ENCODE peak calls at places on chromosome 7, in eight cellular contexts. C is PC-3, D is neural progenitor cell, T is OCI-LY7, B is HCT116, G is SK-N-SH, S is GM23248, O is GM23338. H is an unnamed sample.

GRCh38 chr7:86914468-86915054 is 144.9 kb downstream of the ELAPOR2 start:
- DNase-seq in S (peak), D (peak), C (peak), O (peak), B (no peak), T (peak), G (no peak), H (peak)

GRCh38 chr7:72538856-72539255 is 126.7 kb upstream of the CALN1 start:
- DNase-seq in D (no peak), B (peak), C (no peak), G (peak), T (no peak), S (no peak), O (no peak), H (no peak)

GRCh38 chr7:157250605-157251228 is 86.1 kb upstream of the DNAJB6 start:
- DNase-seq in C (peak), B (peak), S (peak), O (peak), G (peak), T (peak), D (peak), H (peak)

GRCh38 chr7:22393825-22394458 is 37.0 kb upstream of the RAPGEF5 start:
- DNase-seq in C (no peak), B (no peak), T (no peak), S (peak), G (peak), O (no peak), D (no peak), H (peak)

GRCh38 chr7:69864283-69864682 is 266.0 kb downstream of the AUTS2 start:
- DNase-seq in T (no peak), O (no peak), D (no peak), C (no peak), S (peak), G (peak), B (no peak), H (no peak)

GRCh38 chr7:148720472-148720871 is 21.8 kb downstream of the CUL1 start:
- DNase-seq in T (no peak), D (no peak), B (no peak), S (peak), G (no peak), C (no peak), O (no peak), H (no peak)

GRCh38 chr7:35717516-35717915 is 22.6 kb upstream of the HERPUD2 start:
- DNase-seq in B (no peak), D (no peak), T (no peak), O (no peak), G (no peak), C (no peak), S (no peak), H (no peak)

GRCh38 chr7:39248693-39249090 is 271.0 kb downstream of the POU6F2 start:
- DNase-seq in G (no peak), S (no peak), B (no peak), D (peak), O (no peak), C (no peak), T (no peak), H (no peak)

GRCh38 chr7:134351424-134351823 is 34.7 kb upstream of the SLC35B4 start:
- DNase-seq in C (no peak), B (no peak), S (no peak), O (no peak), D (no peak), T (no peak), G (no peak), H (no peak)

GRCh38 chr7:27173412-27174076 is 576 bp downstream of the HOXA10 start:
- DNase-seq in D (no peak), O (peak), B (no peak), S (peak), T (no peak), C (no peak), G (peak), H (no peak)

GRCh38 chr7:108618056-108618455 is 48.4 kb downstream of the DNAJB9 start:
- DNase-seq in G (no peak), O (peak), D (no peak), S (no peak), T (no peak), B (no peak), C (peak), H (no peak)

GRCh38 chr7:108385834-108386422 is 70.3 kb downstream of the NRCAM start:
- DNase-seq in S (no peak), B (no peak), T (no peak), O (no peak), C (no peak), D (no peak), G (no peak), H (no peak)

GRCh38 chr7:136036336-136036735 is 59.2 kb upstream of the MTPN start:
- DNase-seq in G (no peak), S (no peak), B (no peak), D (no peak), C (peak), T (no peak), O (no peak), H (no peak)

GRCh38 chr7:32045228-32045627 is 25.0 kb downstream of the PDE1C start:
- DNase-seq in S (no peak), D (no peak), C (peak), B (no peak), G (no peak), T (no peak), O (no peak), H (no peak)

GRCh38 chr7:27095050-27095896 is 527 bp downstream of the HOXA1 start:
- DNase-seq in S (no peak), C (no peak), D (peak), B (no peak), T (peak), O (peak), G (no peak), H (no peak)

GRCh38 chr7:2522780-2523433 is 3.3 kb downstream of the LFNG start:
- DNase-seq in O (peak), D (peak), G (no peak), B (peak), T (no peak), S (peak), C (peak), H (peak)

GRCh38 chr7:108598858-108599257 is 29.2 kb downstream of the DNAJB9 start:
- DNase-seq in S (no peak), O (no peak), D (no peak), G (no peak), T (no peak), B (no peak), C (no peak), H (no peak)

GRCh38 chr7:139687980-139688632 is 89.7 kb downstream of the HIPK2 start:
- DNase-seq in O (no peak), C (peak), B (peak), G (no peak), T (no peak), D (no peak), S (peak), H (no peak)

GRCh38 chr7:151086802-151087246 is 549 bp downstream of the AGAP3 start:
- DNase-seq in S (peak), T (no peak), B (no peak), O (peak), D (peak), G (peak), C (peak), H (peak)

GRCh38 chr7:28296571-28297483 is 115.5 kb upstream of the CREB5 start:
- DNase-seq in T (peak), C (peak), S (peak), B (peak), G (no peak), D (peak), O (peak), H (peak)

GRCh38 chr7:18706648-18707047 is 211.1 kb downstream of the HDAC9 start:
- DNase-seq in S (no peak), C (no peak), B (no peak), O (no peak), T (peak), G (no peak), D (no peak), H (no peak)

GRCh38 chr7:107208046-107208458 is 39.2 kb downstream of the HBP1 start:
- DNase-seq in G (no peak), B (no peak), C (no peak), S (peak), D (no peak), O (no peak), T (peak), H (no peak)

GRCh38 chr7:38211940-38212339 is 33.9 kb downstream of the STARD3NL start:
- DNase-seq in O (no peak), B (no peak), D (no peak), T (no peak), G (no peak), C (no peak), S (peak), H (no peak)

GRCh38 chr7:157514746-157515145 is 177.9 kb downstream of the DNAJB6 start:
- DNase-seq in C (no peak), G (no peak), O (no peak), D (no peak), S (no peak), B (no peak), T (no peak), H (no peak)

GRCh38 chr7:17090751-17091150 is 207.7 kb upstream of the AHR start:
- DNase-seq in T (no peak), S (peak), G (no peak), B (no peak), D (no peak), O (no peak), C (peak), H (no peak)

GRCh38 chr7:112398534-112398933 is 51.7 kb upstream of the IFRD1 start:
- DNase-seq in T (no peak), B (no peak), G (no peak), O (no peak), S (no peak), C (no peak), D (no peak), H (no peak)

GRCh38 chr7:112400141-112400540 is 50.1 kb upstream of the IFRD1 start:
- DNase-seq in G (no peak), D (no peak), C (peak), O (no peak), S (peak), T (no peak), B (no peak), H (no peak)

GRCh38 chr7:112395893-112396292 is 54.4 kb upstream of the IFRD1 start:
- DNase-seq in G (no peak), B (no peak), O (no peak), C (no peak), T (no peak), D (no peak), S (no peak), H (no peak)

GRCh38 chr7:112395411-112395810 is 54.8 kb upstream of the IFRD1 start:
- DNase-seq in T (no peak), G (no peak), O (no peak), S (no peak), B (no peak), D (no peak), C (no peak), H (no peak)

DNA sequence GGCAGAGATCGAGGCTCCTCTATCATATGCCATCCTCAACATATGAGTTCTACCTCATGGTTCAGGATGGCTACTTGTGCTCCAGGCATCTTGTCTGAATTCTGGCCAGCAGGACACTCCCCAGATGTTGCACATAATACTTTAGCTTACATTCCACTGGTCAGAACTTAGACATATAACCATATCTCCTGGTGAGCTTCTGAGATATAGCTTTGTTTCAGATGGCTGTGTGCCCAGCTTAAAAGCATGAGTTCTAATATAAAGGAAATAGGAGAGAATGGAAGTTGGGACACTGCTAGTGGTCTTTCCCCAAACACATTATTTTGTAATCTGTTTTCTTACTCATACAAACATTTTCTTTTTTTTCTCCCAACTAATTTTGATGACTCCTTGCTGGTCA is 50.8 kb upstream of the IFRD1 start:
- DNase-seq in T (no peak), S (peak), G (no peak), C (no peak), B (no peak), O (no peak), D (no peak), H (no peak)
- H2AFZ ChIP-seq in T (no peak), S (no peak), G (no peak), C (no peak), B (no peak), O (no peak), D (no peak), H (no peak)

DNA sequence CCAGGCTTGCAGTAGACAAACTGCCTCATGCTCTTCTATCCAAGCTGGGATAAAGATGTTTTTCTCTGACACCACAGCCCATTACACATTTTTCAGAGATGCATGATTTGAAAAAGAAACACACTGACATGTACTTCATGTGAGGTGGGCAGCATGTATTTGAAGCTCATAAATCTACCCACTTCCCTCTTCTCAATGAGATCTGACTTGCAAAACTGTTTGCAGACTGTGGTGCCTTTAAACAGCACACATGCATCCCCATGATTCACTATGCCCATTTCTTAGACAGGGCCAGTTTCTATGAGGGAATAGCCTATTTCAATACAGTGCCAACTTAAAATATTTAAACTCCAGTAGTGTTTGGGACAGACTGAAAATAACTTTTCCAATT is 109.8 kb downstream of the GLI3 start:
- DNase-seq in T (no peak), C (no peak), S (no peak), D (no peak), G (no peak), B (no peak), O (no peak), H (no peak)
- H3K27ac ChIP-seq in T (no peak), C (no peak), S (no peak), D (peak), G (no peak), B (no peak), O (no peak), H (no peak)

GRCh38 chr7:50812847-50813475 is 30.3 kb upstream of the GRB10 start:
- DNase-seq in S (peak), D (no peak), T (no peak), C (peak), O (peak), G (no peak), B (peak), H (peak)
- TF ChIP-seq EZH2phosphoT487 in S (no peak), D (no peak), T (no peak), C (no peak), O (no peak), G (no peak), B (no peak), H (no peak)

DNA sequence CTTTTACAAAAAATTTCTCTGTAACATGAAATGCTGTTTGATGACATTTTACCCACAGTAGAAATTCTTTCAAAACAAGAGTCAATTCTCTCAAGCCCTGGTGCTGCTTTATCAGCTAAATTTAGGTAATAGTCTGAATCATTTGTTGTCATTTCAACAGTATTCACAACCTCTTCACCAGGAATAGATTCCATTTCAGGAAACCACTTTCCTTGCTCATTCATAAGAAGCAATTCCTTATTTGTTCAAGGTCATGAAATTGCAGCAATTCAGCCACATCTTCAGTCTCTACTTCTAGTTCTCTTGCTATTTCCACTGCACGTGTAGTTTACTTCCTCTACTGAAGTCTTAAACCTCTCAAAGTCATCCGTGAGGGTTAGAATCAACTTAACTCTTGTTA is 14.1 kb downstream of the STAG3 start:
- DNase-seq in D (no peak), G (no peak), O (no peak), C (peak), S (peak), T (peak), B (no peak), H (no peak)
- H2AFZ ChIP-seq in D (no peak), G (peak), O (no peak), C (no peak), S (peak), T (peak), B (no peak), H (no peak)